ENCODE peak calls at places on chromosomes 11 and 22, in eight cellular contexts. S, L, C, H, W, Y, I and F are unnamed samples.

GRCh38 chr22:35023692-35024363 is 42.1 kb upstream of the ISX start:
- DNase-seq in C (peak; percentile 64), L (peak; percentile 15), Y (peak; percentile 57), W (peak; percentile 84), H (peak; percentile 57), I (peak; percentile 3), S (peak; percentile 88), F (peak; percentile 4)

GRCh38 chr11:75786101-75786736 is 17.6 kb downstream of the DGAT2 start:
- DNase-seq in C (no peak), S (no peak), W (no peak), Y (no peak), H (no peak), L (no peak), I (no peak), F (no peak)

GRCh38 chr11:95512177-95512576 is 277.4 kb downstream of the FAM76B start:
- DNase-seq in H (no peak), I (no peak), C (no peak), Y (peak; percentile 34), W (no peak), L (no peak), S (no peak), F (no peak)

GRCh38 chr11:75826463-75827220 is 11.6 kb downstream of the UVRAG start:
- DNase-seq in H (no peak), W (no peak), Y (no peak), L (no peak), I (no peak), C (no peak), S (no peak), F (no peak)

GRCh38 chr22:25110596-25110845 is 89.1 kb upstream of the CRYBB3 start:
- DNase-seq in Y (no peak), H (no peak), I (no peak), L (no peak), W (no peak), C (no peak), S (no peak), F (no peak)

GRCh38 chr22:37063436-37064420 is 12.2 kb downstream of the KCTD17 start:
- DNase-seq in Y (no peak), I (no peak), C (no peak), S (no peak), W (peak; percentile 46), L (no peak), H (peak; percentile 21), F (no peak)

GRCh38 chr11:117900720-117901440 is 24.4 kb upstream of the FXYD6 start:
- DNase-seq in C (no peak), W (no peak), Y (peak; percentile 22), L (no peak), H (no peak), S (no peak), I (no peak), F (no peak)

GRCh38 chr11:118263694-118264567 is at the start of gene MPZL2:
- DNase-seq in Y (peak; percentile 82), W (peak; percentile 84), C (no peak), L (no peak), I (no peak), S (no peak), H (peak; percentile 31), F (no peak)

GRCh38 chr11:35265755-35266454 is 126.9 kb downstream of the CD44 start:
- DNase-seq in Y (no peak), C (no peak), I (no peak), H (no peak), L (no peak), S (no peak), W (no peak), F (no peak)

GRCh38 chr22:23183107-23183698 is 2.9 kb downstream of the BCR start:
- DNase-seq in W (no peak), S (no peak), Y (peak; percentile 68), C (peak; percentile 53), I (no peak), H (peak; percentile 57), L (no peak), F (peak; percentile 20)

GRCh38 chr11:10107522-10107921 is 186.5 kb downstream of the SBF2 start:
- DNase-seq in L (no peak), I (no peak), S (no peak), C (no peak), W (no peak), H (no peak), Y (no peak), F (no peak)

GRCh38 chr22:42451499-42452145 is 19.4 kb upstream of the NFAM1 start:
- DNase-seq in C (no peak), W (no peak), Y (no peak), I (no peak), H (no peak), L (no peak), S (peak; percentile 42), F (no peak)

GRCh38 chr22:39041908-39042307 is 1.2 kb downstream of the APOBEC3F start:
- DNase-seq in S (no peak), L (no peak), H (no peak), I (no peak), Y (no peak), C (no peak), W (no peak), F (no peak)

GRCh38 chr11:108973402-108974119 is 308.7 kb downstream of the DDX10 start:
- DNase-seq in C (no peak), W (no peak), S (no peak), I (no peak), H (no peak), Y (no peak), L (no peak), F (peak; percentile 19)

GRCh38 chr11:117876341-117877119 is at the start of gene FXYD6:
- DNase-seq in I (no peak), C (no peak), H (peak; percentile 72), Y (peak; percentile 58), S (no peak), L (no peak), W (no peak), F (no peak)

GRCh38 chr11:31813242-31813960 is 2.3 kb upstream of the PAX6 start:
- DNase-seq in W (no peak), C (no peak), H (no peak), L (no peak), I (no peak), Y (no peak), S (no peak), F (no peak)
- H3K27ac ChIP-seq in W (no peak overlapping the region), C (no peak overlapping the region), H (no peak overlapping the region), L (no peak overlapping the region), I (no peak overlapping the region), Y (no peak overlapping the region), S (no peak overlapping the region), F (peak overlapping the region; percentile 85)

DNA sequence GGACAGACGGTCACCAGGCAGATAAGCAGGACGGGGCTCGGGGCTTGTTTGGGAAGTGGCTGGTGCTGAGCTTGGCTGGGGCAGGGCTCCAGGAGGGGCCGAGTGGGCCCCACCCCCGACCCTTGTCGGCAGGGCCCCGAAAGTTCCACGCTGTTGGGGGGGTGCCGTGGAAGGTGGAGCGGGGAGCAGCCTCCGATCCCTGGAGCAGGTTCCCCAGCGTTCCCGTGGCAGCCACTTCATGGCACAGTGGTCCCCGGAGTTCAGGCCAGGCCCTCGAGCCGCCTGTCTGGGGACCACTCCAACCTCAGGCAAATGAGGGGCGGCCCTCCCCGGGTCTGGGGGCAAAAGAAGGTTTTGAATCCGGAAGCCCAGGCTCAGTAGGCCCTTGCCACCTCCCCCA is 46.7 kb upstream of the PPARA start:
- DNase-seq in H (no peak), C (no peak), I (no peak), L (no peak), Y (no peak), S (no peak), W (peak; percentile 81), F (no peak)
- H3K27ac ChIP-seq in H (peak overlapping the region; percentile 86), C (peak overlapping the region; percentile 93), I (no peak overlapping the region), L (no peak overlapping the region), Y (peak overlapping the region; percentile 72), S (peak overlapping the region; percentile 60), W (peak overlapping the region; percentile 89), F (peak overlapping the region; percentile 97)

DNA sequence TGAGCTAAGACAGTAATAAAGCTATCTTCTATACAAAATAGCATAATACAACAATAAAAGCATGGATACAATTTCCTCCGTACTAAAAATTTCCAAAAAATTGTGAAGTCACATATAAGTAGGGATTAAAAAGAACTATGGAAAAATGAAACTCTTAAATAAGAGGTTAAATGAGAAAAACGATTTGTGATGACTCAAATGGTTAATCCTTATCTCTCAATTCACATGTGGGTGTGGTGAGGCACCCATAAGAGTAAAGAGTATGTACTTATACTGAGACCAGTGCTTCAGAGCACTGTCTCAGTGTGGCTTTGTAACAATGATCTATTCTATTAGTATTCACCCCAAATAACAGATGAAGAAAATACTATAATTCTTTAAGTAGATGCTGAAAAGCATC is 25.0 kb upstream of the CCDC34 start:
- DNase-seq in Y (no peak), H (no peak), C (no peak), L (no peak), W (no peak), S (no peak), I (no peak), F (no peak)
- H3K27ac ChIP-seq in Y (no peak overlapping the region), H (no peak overlapping the region), C (no peak overlapping the region), L (no peak overlapping the region), W (no peak overlapping the region), S (no peak overlapping the region), I (no peak overlapping the region), F (no peak overlapping the region)

GRCh38 chr11:126992065-126992803 is 8.3 kb downstream of the KIRREL3 start:
- DNase-seq in S (no peak), H (no peak), L (no peak), C (no peak), I (no peak), W (no peak), Y (no peak), F (peak; percentile 47)

GRCh38 chr11:126991596-126991995 is 9.0 kb downstream of the KIRREL3 start:
- DNase-seq in S (no peak), L (no peak), H (no peak), C (no peak), I (no peak), Y (no peak), W (no peak), F (no peak)

GRCh38 chr11:126989942-126990715 is 10.4 kb downstream of the KIRREL3 start:
- DNase-seq in I (peak; percentile 15), S (peak; percentile 85), Y (peak; percentile 47), C (peak; percentile 77), H (peak; percentile 70), W (peak; percentile 90), L (peak; percentile 3), F (peak; percentile 49)

GRCh38 chr11:126992804-126993111 is 7.8 kb downstream of the KIRREL3 start:
- DNase-seq in C (no peak), W (no peak), H (no peak), S (no peak), L (no peak), I (no peak), Y (no peak), F (no peak)

DNA sequence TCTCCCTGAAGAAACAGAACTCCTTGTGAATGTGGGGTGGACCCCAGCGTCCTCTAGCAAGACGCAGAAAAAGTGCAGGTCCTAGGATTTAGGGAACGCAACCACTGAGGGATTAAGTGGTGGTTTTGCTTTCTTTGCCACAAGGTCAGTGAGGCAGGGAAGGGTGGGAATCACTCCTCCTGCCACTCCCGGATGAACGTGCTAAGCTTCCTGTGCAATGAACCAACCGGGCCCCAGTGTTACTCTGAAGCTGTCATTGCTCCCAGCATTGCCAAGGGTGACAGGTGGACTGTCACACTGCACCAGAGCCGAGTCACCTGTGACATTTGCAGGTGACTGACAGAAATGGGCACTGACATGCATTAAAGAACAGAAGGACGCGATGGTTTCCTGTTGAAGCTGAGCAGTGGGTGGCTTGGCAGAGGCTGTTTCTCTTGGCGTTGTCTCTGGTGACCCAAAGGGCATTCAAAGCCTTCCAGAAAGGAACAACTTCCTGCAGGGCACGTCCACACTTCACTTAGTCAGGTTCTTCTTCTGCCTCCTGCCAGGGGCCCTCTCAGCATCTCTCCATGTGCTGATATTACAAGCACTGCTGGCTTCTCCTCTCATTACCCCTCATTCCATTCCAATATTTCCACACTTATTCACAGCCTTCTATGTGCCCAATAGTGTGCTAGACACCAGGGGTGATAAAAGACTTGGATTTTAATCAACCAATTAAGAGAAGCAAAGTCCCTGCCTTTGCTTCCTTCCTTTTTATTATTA is 9.7 kb downstream of the KIRREL3 start:
- DNase-seq in H (no peak), Y (no peak), L (no peak), S (no peak), C (no peak), W (no peak), I (no peak), F (no peak)
- H3K27ac ChIP-seq in H (no peak overlapping the region), Y (no peak overlapping the region), L (no peak overlapping the region), S (no peak overlapping the region), C (peak overlapping the region; percentile 20), W (no peak overlapping the region), I (no peak overlapping the region), F (peak overlapping the region; percentile 5)